ENCODE peak calls at places on chromosomes 13 and 19, in nine cellular contexts. K is endodermal cell; O is stomach; N is vagina; F is thoracic aorta; I is cardiac muscle cell; X is naive thymus-derived CD4-positive, alpha-beta T cell; M is IMR-90; L is adipocyte. D is an unnamed sample.

GRCh38 chr13:59203855-59204254 is 959.9 kb downstream of the DIAPH3 start:
- DNase-seq in O (no peak), I (peak; percentile 59), X (no peak), K (no peak), M (no peak), N (no peak), F (no peak), L (no peak), D (no peak)

GRCh38 chr19:14497347-14497921 is 1.5 kb upstream of the GIPC1 start:
- DNase-seq in L (no peak), X (no peak), I (peak; percentile 33), O (peak; percentile 66), K (no peak), N (no peak), F (no peak), M (no peak), D (no peak)

GRCh38 chr19:17522988-17523872 is 11.8 kb downstream of the PGLS start:
- DNase-seq in K (peak; percentile 37), I (peak; percentile 18), F (no peak), X (peak; percentile 45), N (no peak), O (peak; percentile 49), L (no peak), M (no peak), D (peak; percentile 97)

GRCh38 chr13:39397866-39398265 is 205.1 kb downstream of the LHFPL6 start:
- DNase-seq in X (no peak), I (no peak), M (no peak), K (no peak), N (no peak), F (no peak), L (no peak), O (no peak), D (no peak)

GRCh38 chr19:49064029-49064629 is 489 bp downstream of the NTF4 start:
- DNase-seq in K (peak; percentile 72), M (no peak), X (no peak), I (no peak), O (no peak), L (no peak), F (no peak), N (no peak), D (no peak)

GRCh38 chr19:49133621-49134454 is 14.5 kb downstream of the PPFIA3 start:
- DNase-seq in K (peak; percentile 95), O (peak; percentile 90), X (peak; percentile 42), F (no peak), M (peak; percentile 70), L (peak; percentile 63), N (no peak), I (peak; percentile 68), D (peak; percentile 20)

GRCh38 chr13:75079226-75079625 is 402.7 kb downstream of the TBC1D4 start:
- DNase-seq in X (no peak), K (no peak), L (no peak), M (peak; percentile 66), O (no peak), N (no peak), I (peak; percentile 32), F (no peak), D (no peak)

GRCh38 chr13:77859450-77859849 is 59.2 kb downstream of the EDNRB start:
- DNase-seq in I (peak; percentile 92), K (no peak), O (no peak), M (peak; percentile 82), F (no peak), X (no peak), N (no peak), L (peak; percentile 64), D (no peak)

GRCh38 chr13:80499536-80500280 is 158.8 kb upstream of the SPRY2 start:
- DNase-seq in I (no peak), O (no peak), M (no peak), F (no peak), X (no peak), N (no peak), K (no peak), L (peak; percentile 60), D (no peak)

GRCh38 chr13:46339035-46339666 is 47.9 kb downstream of the RUBCNL start:
- DNase-seq in N (no peak), L (peak; percentile 50), M (peak; percentile 12), F (no peak), I (peak; percentile 70), K (no peak), X (no peak), O (no peak), D (no peak)

DNA sequence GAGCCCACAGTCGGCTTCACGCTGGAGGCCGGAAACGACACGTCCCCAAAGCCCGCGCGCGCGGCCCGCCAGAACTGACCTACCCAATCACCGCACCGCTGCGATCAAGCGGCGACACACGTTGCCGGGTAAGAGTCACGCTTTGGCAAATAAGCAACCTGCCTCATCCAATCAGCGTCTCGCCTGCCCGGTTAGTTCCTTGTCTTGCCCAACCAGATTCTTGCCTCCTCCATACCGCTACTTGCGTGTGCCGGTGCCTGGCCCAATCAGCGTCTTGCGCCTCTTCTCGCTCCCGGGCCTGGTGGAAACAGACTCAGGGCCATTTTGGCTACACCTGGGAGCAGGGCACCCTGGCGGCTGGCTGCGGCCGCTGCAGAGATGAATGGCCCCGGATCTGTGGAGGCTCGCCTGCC is 11.6 kb upstream of the ZNF544 start:
- DNase-seq in M (no peak), O (no peak), K (no peak), I (no peak), N (no peak), L (no peak), X (no peak), F (no peak), D (no peak)
- H3K9me3 ChIP-seq in M (peaks cover 67% of the 10 kb centered on the region), O (peaks cover 66% of the 10 kb centered on the region), K (peaks cover 48% of the 10 kb centered on the region), I (peaks cover 4% of the 10 kb centered on the region), N (peaks cover 68% of the 10 kb centered on the region), L (peaks cover 68% of the 10 kb centered on the region), X (peaks cover 16% of the 10 kb centered on the region), F (peaks cover 75% of the 10 kb centered on the region), D (peaks cover 13% of the 10 kb centered on the region)

GRCh38 chr19:5491565-5491964 is 36.3 kb downstream of the ZNRF4 start:
- DNase-seq in O (no peak), F (no peak), L (no peak), K (no peak), I (no peak), X (no peak), N (no peak), M (no peak), D (no peak)

GRCh38 chr19:5494780-5495179 is 39.6 kb downstream of the ZNRF4 start:
- DNase-seq in I (no peak), N (no peak), K (no peak), X (no peak), M (no peak), O (no peak), F (no peak), L (no peak), D (no peak)

GRCh38 chr19:5492813-5493409 is 37.7 kb downstream of the ZNRF4 start:
- DNase-seq in F (no peak), N (no peak), I (no peak), M (no peak), O (no peak), X (no peak), L (peak; percentile 4), K (no peak), D (no peak)

GRCh38 chr19:5489511-5489910 is 34.3 kb downstream of the ZNRF4 start:
- DNase-seq in O (no peak), M (no peak), X (no peak), N (no peak), I (no peak), F (no peak), L (peak; percentile 13), K (no peak), D (no peak)

DNA sequence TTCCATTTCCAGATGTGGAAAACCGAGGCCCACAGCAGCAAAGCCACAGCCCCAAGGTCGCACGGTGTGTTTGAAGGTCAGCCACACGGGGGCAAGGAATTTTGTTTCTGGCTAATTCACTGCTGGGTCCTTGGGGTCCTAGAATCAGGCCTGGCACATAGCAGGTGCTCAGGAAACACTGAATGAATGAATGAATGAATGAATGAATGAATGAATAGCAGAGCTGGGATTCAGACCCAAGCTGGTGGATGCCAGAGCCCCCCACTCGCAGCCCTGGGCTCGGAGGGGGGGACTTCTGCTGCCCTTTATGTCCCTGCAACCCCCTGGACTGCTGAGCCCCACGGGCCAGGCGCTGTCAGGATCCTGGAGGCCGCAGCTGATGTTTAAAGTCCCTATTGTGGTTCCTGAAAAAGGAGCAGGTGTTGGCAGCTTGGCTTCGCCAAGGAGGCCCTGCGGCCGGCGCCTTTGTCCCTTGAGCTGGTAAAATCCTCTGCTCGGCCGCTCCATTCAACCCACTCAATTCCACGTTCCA is 37.1 kb downstream of the ZNRF4 start:
- DNase-seq in I (no peak), X (no peak), K (no peak), L (no peak), O (no peak), N (no peak), M (no peak), F (no peak), D (no peak)
- H3K27me3 ChIP-seq in I (peaks cover 17% of the 10 kb centered on the region), X (no peaks in the 10 kb centered on the region), K (peaks cover 5% of the 10 kb centered on the region), L (peaks cover 42% of the 10 kb centered on the region), O (peaks cover 67% of the 10 kb centered on the region), N (no peaks in the 10 kb centered on the region), M (peaks cover 56% of the 10 kb centered on the region), F (peaks cover 7% of the 10 kb centered on the region), D (peaks cover 12% of the 10 kb centered on the region)

GRCh38 chr13:89315287-89315686 is 1644.1 kb downstream of the SLITRK5 start:
- DNase-seq in L (no peak), M (no peak), O (no peak), I (peak; percentile 11), X (no peak), K (no peak), F (no peak), N (no peak), D (no peak)

GRCh38 chr13:89307278-89307677 is 1636.1 kb downstream of the SLITRK5 start:
- DNase-seq in L (no peak), X (no peak), N (no peak), K (no peak), F (no peak), I (no peak), M (no peak), O (no peak), D (no peak)

GRCh38 chr13:89310943-89311342 is 1639.8 kb downstream of the SLITRK5 start:
- DNase-seq in M (no peak), N (no peak), I (no peak), X (no peak), K (no peak), O (no peak), L (no peak), F (no peak), D (no peak)
- H3K9me3 ChIP-seq in M (no peaks in the 10 kb centered on the region), N (no peaks in the 10 kb centered on the region), I (no peaks in the 10 kb centered on the region), X (no peaks in the 10 kb centered on the region), K (no peaks in the 10 kb centered on the region), O (no peaks in the 10 kb centered on the region), L (no peaks in the 10 kb centered on the region), F (no peaks in the 10 kb centered on the region), D (no peaks in the 10 kb centered on the region)

GRCh38 chr13:87677043-87677333 is 5.8 kb downstream of the SLITRK5 start:
- DNase-seq in M (no peak), I (no peak), X (no peak), N (no peak), O (no peak), F (no peak), L (no peak), K (no peak), D (no peak)
- H3K27me3 ChIP-seq in M (peaks cover 21% of the 10 kb centered on the region), I (peaks cover 86% of the 10 kb centered on the region), X (peaks cover 5% of the 10 kb centered on the region), N (no peaks in the 10 kb centered on the region), O (peaks cover 60% of the 10 kb centered on the region), F (peaks cover 4% of the 10 kb centered on the region), L (peaks cover 43% of the 10 kb centered on the region), K (peaks cover 69% of the 10 kb centered on the region), D (no peaks in the 10 kb centered on the region)

DNA sequence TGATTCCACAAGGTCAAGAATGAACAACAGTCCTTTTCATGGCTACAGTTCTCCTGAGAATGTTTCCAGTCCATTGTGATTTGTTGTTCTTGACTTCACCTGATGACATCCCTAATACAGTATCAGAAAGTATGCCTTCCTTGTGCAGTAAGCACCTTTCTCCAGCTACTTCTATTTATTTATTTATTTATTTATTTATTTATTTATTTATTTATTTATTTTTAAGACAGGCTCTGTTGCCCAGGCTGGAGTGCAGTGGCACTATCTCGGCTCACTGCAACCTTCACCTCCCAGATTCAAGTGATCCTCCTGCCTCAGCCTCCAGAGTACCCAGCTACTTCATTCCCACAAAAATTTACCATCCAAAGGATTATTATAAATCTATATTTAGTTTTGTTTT is 6.6 kb upstream of the ZNF841 start:
- DNase-seq in M (no peak), I (no peak), F (no peak), O (no peak), K (no peak), X (no peak), L (no peak), N (no peak), D (no peak)
- H3K9me3 ChIP-seq in M (peaks cover 31% of the 10 kb centered on the region), I (no peaks in the 10 kb centered on the region), F (peaks cover 33% of the 10 kb centered on the region), O (peaks cover 4% of the 10 kb centered on the region), K (peaks cover 92% of the 10 kb centered on the region), X (no peaks in the 10 kb centered on the region), L (peaks cover 72% of the 10 kb centered on the region), N (peaks cover 3% of the 10 kb centered on the region), D (peaks cover 51% of the 10 kb centered on the region)